ENCODE peak calls at places on chromosomes 11 and 22, in seven cellular contexts. E, Q, O, R, X, A and W are unnamed samples.

GRCh38 chr22:23772315-23773246 is at the start of gene MMP11:
- DNase-seq in Q (peak; percentile 57), A (peak; percentile 83), E (peak; percentile 70), R (no peak), X (no peak), O (peak; percentile 44), W (peak; percentile 72)

GRCh38 chr11:102467080-102467708 is 14.6 kb upstream of the TMEM123 start:
- DNase-seq in E (no peak), X (no peak), R (no peak), A (no peak), O (no peak), Q (no peak), W (no peak)

GRCh38 chr11:119671048-119671447 is 58.0 kb downstream of the NECTIN1 start:
- DNase-seq in X (peak; percentile 69), R (no peak), Q (no peak), A (peak; percentile 93), E (no peak), O (no peak), W (no peak)

GRCh38 chr11:108870373-108871020 is 205.6 kb downstream of the DDX10 start:
- DNase-seq in A (no peak), E (no peak), Q (no peak), R (peak; percentile 50), X (no peak), O (no peak), W (no peak)

GRCh38 chr11:131195801-131196517 is 174.5 kb upstream of the NTM start:
- DNase-seq in A (peak; percentile 87), R (no peak), E (no peak), Q (no peak), O (no peak), X (peak; percentile 24), W (no peak)

GRCh38 chr11:132718711-132719641 is 813.3 kb downstream of the OPCML start:
- DNase-seq in E (no peak), R (peak; percentile 29), O (no peak), A (no peak), X (no peak), Q (peak; percentile 48), W (no peak)

GRCh38 chr11:112525270-112525669 is 264.6 kb upstream of the PLET1 start:
- DNase-seq in X (no peak), E (no peak), R (no peak), Q (no peak), A (peak; percentile 69), O (no peak), W (no peak)

GRCh38 chr11:2758751-2759150 is 59.0 kb upstream of the KCNQ1OT1 start:
- DNase-seq in Q (no peak), E (peak; percentile 3), X (no peak), O (no peak), R (no peak), A (no peak), W (no peak)

GRCh38 chr11:120424185-120424969 is 87.2 kb upstream of the GRIK4 start:
- DNase-seq in R (no peak), O (no peak), Q (no peak), E (no peak), A (no peak), X (no peak), W (no peak)

GRCh38 chr11:119114351-119114750 is 7.0 kb upstream of the HINFP start:
- DNase-seq in O (no peak), R (no peak), X (no peak), A (no peak), Q (no peak), E (no peak), W (no peak)

GRCh38 chr22:37633082-37633692 is 6.3 kb upstream of the SH3BP1 start:
- DNase-seq in Q (no peak), O (no peak), A (no peak), X (no peak), R (no peak), E (no peak), W (peak; percentile 83)

GRCh38 chr11:77771135-77771534 is 49.4 kb downstream of the RSF1 start:
- DNase-seq in R (no peak), X (no peak), Q (no peak), O (no peak), E (no peak), A (no peak), W (no peak)

GRCh38 chr11:32671051-32671450 is 87.4 kb downstream of the EIF3M start:
- DNase-seq in X (no peak), R (no peak), Q (no peak), O (no peak), A (no peak), E (no peak), W (no peak)

GRCh38 chr11:3171931-3172560 is 6.9 kb upstream of the OSBPL5 start:
- DNase-seq in X (no peak), Q (no peak), E (no peak), A (no peak), R (no peak), O (no peak), W (no peak)

GRCh38 chr11:110156503-110156902 is 63.3 kb downstream of the ZC3H12C start:
- DNase-seq in A (no peak), Q (no peak), O (no peak), E (no peak), R (no peak), X (no peak), W (no peak)

GRCh38 chr11:102302241-102302640 is 15.0 kb upstream of the BIRC3 start:
- DNase-seq in Q (no peak), X (no peak), O (no peak), E (no peak), A (no peak), R (no peak), W (no peak)

GRCh38 chr11:8988329-8989234 is 15.2 kb downstream of the NRIP3 start:
- DNase-seq in O (no peak), E (no peak), X (no peak), Q (no peak), A (no peak), R (no peak), W (no peak)

GRCh38 chr11:37199082-37199481 is 601.0 kb upstream of the RAG2 start:
- DNase-seq in Q (no peak), X (no peak), A (no peak), O (no peak), E (no peak), R (no peak), W (no peak)

GRCh38 chr11:78147807-78148206 is 8.4 kb upstream of the ALG8 start:
- DNase-seq in A (no peak), X (no peak), E (no peak), R (no peak), Q (no peak), O (no peak), W (no peak)

GRCh38 chr11:115784796-115785521 is 280.7 kb upstream of the CADM1 start:
- DNase-seq in Q (no peak), R (no peak), X (no peak), A (no peak), O (no peak), E (no peak), W (no peak)

GRCh38 chr22:41539146-41540005 is 4.9 kb downstream of the POLR3H start:
- DNase-seq in X (no peak), O (no peak), E (no peak), R (no peak), A (no peak), Q (no peak), W (no peak)

GRCh38 chr22:31800065-31800464 is 46.2 kb downstream of the DEPDC5 start:
- DNase-seq in X (no peak), E (no peak), A (no peak), Q (no peak), O (no peak), R (no peak), W (no peak)

GRCh38 chr11:75565221-75565814 is 3.3 kb downstream of the SERPINH1 start:
- DNase-seq in A (peak; percentile 88), Q (no peak), E (peak; percentile 48), X (no peak), R (no peak), O (no peak), W (no peak)

GRCh38 chr11:28542556-28542955 is 434.4 kb downstream of the METTL15 start:
- DNase-seq in O (no peak), E (no peak), Q (no peak), A (no peak), R (no peak), X (no peak), W (no peak)

GRCh38 chr11:133047036-133047800 is 485.1 kb downstream of the OPCML start:
- DNase-seq in E (no peak), O (no peak), Q (no peak), A (no peak), X (no peak), R (no peak), W (no peak)

GRCh38 chr11:80261776-80262175 is 820.9 kb upstream of the TENM4 start:
- DNase-seq in O (no peak), E (no peak), Q (no peak), X (no peak), R (no peak), A (no peak), W (no peak)

GRCh38 chr11:62410972-62411371 is 7.9 kb upstream of the SCGB1A1 start:
- DNase-seq in Q (no peak), E (no peak), X (no peak), R (no peak), A (no peak), O (no peak), W (no peak)

GRCh38 chr11:12174145-12175143 is 64.1 kb downstream of the MICAL2 start:
- DNase-seq in X (peak; percentile 26), Q (no peak), O (no peak), A (no peak), E (no peak), R (no peak), W (no peak)

GRCh38 chr22:50403701-50404101 is 60.6 kb downstream of the PPP6R2 start:
- DNase-seq in R (no peak), E (no peak), A (peak; percentile 82), X (no peak), O (no peak), Q (no peak), W (peak; percentile 36)

GRCh38 chr11:9039194-9039593 is 35.4 kb upstream of the NRIP3 start:
- DNase-seq in X (no peak), R (no peak), O (no peak), A (no peak), E (no peak), Q (no peak), W (no peak)

GRCh38 chr11:63802637-63803414 is 10.4 kb upstream of the SPINDOC start:
- DNase-seq in Q (no peak), X (no peak), E (no peak), A (no peak), O (peak; percentile 43), R (no peak), W (no peak)